ENCODE peak calls at places on chromosomes 11 and 22, in seven cellular contexts. H is astrocyte of the cerebellum; M is stimulated activated CD4-positive, alpha-beta T cell treated with anti-CD3 and anti-CD28 coated beads, Interleukin-15, amount 100 ng/mL, for 24 hours; Q is thoracic aorta; W is mucosa of descending colon; N is H7; F is NCI-H2107. X is an unnamed sample.

GRCh38 chr22:17919276-17920144 is 104.9 kb downstream of the MICAL3 start:
- DNase-seq in N (no peak), M (no peak), H (no peak), W (no peak), Q (no peak), F (no peak), X (no peak)

GRCh38 chr11:108959124-108959761 is 294.4 kb downstream of the DDX10 start:
- DNase-seq in N (no peak), F (no peak), Q (no peak), H (no peak), W (no peak), M (no peak), X (no peak)

GRCh38 chr11:102724904-102725515 is at the start of gene MMP8:
- DNase-seq in F (no peak), Q (no peak), H (peak), N (no peak), W (no peak), M (no peak), X (no peak)

GRCh38 chr22:45575607-45576272 is 73.1 kb downstream of the FBLN1 start:
- DNase-seq in H (no peak), F (no peak), M (no peak), Q (no peak), W (no peak), N (peak), X (no peak)

GRCh38 chr22:50198624-50199017 is 2.2 kb upstream of the SELENOO start:
- DNase-seq in F (no peak), N (no peak), Q (no peak), M (no peak), W (no peak), H (no peak), X (no peak)

GRCh38 chr22:42365337-42365865 is 66.8 kb downstream of the NFAM1 start:
- DNase-seq in M (no peak), Q (no peak), W (no peak), N (peak), H (peak), F (no peak), X (peak)

GRCh38 chr22:20244744-20245576 is 23.2 kb downstream of the RTN4R start:
- DNase-seq in N (peak), W (no peak), F (no peak), H (no peak), M (peak), Q (no peak), X (no peak)

GRCh38 chr11:63873381-63873780 is 34.5 kb downstream of the MARK2 start:
- DNase-seq in Q (no peak), H (no peak), M (no peak), N (no peak), W (no peak), F (no peak), X (no peak)

GRCh38 chr11:8926236-8926635 is 6.5 kb downstream of the C11orf16 start:
- DNase-seq in F (no peak), Q (no peak), H (no peak), W (no peak), M (no peak), N (no peak), X (no peak)

GRCh38 chr11:120013325-120014250 is 124.3 kb downstream of the TRIM29 start:
- DNase-seq in N (peak), W (peak), Q (no peak), M (peak), F (no peak), H (no peak), X (peak)

GRCh38 chr11:37788141-37788877 is 1190.3 kb upstream of the RAG2 start:
- DNase-seq in Q (no peak), H (peak), N (no peak), M (no peak), F (no peak), W (no peak), X (no peak)

GRCh38 chr22:44127353-44127752 is 53.4 kb upstream of the PARVG start:
- DNase-seq in M (no peak), N (no peak), Q (no peak), W (no peak), F (no peak), H (no peak), X (no peak)

GRCh38 chr22:45612451-45612901 is 59.2 kb upstream of the ATXN10 start:
- DNase-seq in H (peak), N (no peak), Q (peak), M (peak), W (no peak), F (peak), X (peak)

GRCh38 chr11:119747868-119748660 is 19.1 kb upstream of the NECTIN1 start:
- DNase-seq in H (no peak), F (no peak), Q (no peak), M (no peak), W (no peak), N (no peak), X (no peak)

GRCh38 chr11:63870351-63871197 is 31.7 kb downstream of the MARK2 start:
- DNase-seq in W (peak), Q (no peak), F (no peak), M (peak), H (no peak), N (no peak), X (no peak)

GRCh38 chr11:129249351-129249750 is 57.2 kb upstream of the ARHGAP32 start:
- DNase-seq in N (no peak), W (no peak), M (no peak), H (peak), F (no peak), Q (no peak), X (no peak)

GRCh38 chr11:134725939-134726639 is 314.0 kb upstream of the B3GAT1 start:
- DNase-seq in H (no peak), Q (no peak), F (no peak), M (no peak), N (peak), W (no peak), X (no peak)

GRCh38 chr22:32226236-32227119 is 21.6 kb upstream of the RFPL2 start:
- DNase-seq in H (no peak), M (no peak), N (no peak), Q (no peak), W (no peak), F (no peak), X (no peak)

GRCh38 chr11:78698612-78699011 is 123.9 kb upstream of the NARS2 start:
- DNase-seq in W (no peak), M (no peak), H (peak), Q (peak), N (no peak), F (no peak), X (no peak)

GRCh38 chr11:64603411-64604110 is 12.5 kb downstream of the SLC22A12 start:
- DNase-seq in H (no peak), Q (no peak), W (no peak), M (no peak), F (no peak), N (peak), X (no peak)

GRCh38 chr22:31637375-31637937 is 24.6 kb downstream of the PISD start:
- DNase-seq in N (peak), H (no peak), Q (no peak), F (no peak), W (peak), M (peak), X (no peak)

GRCh38 chr11:14954581-14954980 is 17.6 kb downstream of the CALCA start:
- DNase-seq in N (no peak), H (no peak), F (no peak), Q (no peak), M (no peak), W (no peak), X (no peak)

GRCh38 chr11:120134106-120134930 is 3.6 kb downstream of the TRIM29 start:
- DNase-seq in M (no peak), N (peak), W (peak), Q (no peak), F (no peak), H (no peak), X (no peak)

GRCh38 chr11:29009426-29009825 is 901.2 kb downstream of the METTL15 start:
- DNase-seq in W (no peak), H (peak), Q (no peak), F (no peak), M (no peak), N (no peak), X (no peak)

GRCh38 chr22:37063436-37064420 is 12.2 kb downstream of the KCTD17 start:
- DNase-seq in Q (no peak), H (no peak), M (no peak), F (peak), N (peak), W (no peak), X (peak)

GRCh38 chr11:30316237-30316636 is 6.7 kb upstream of the ARL14EP start:
- DNase-seq in M (no peak), H (no peak), N (no peak), W (no peak), Q (no peak), F (no peak), X (no peak)

GRCh38 chr11:115706735-115707134 is 202.5 kb upstream of the CADM1 start:
- DNase-seq in N (no peak), F (no peak), H (no peak), W (no peak), M (no peak), Q (no peak), X (no peak)

GRCh38 chr11:104771782-104772181 is 126.5 kb downstream of the CASP12 start:
- DNase-seq in M (no peak), F (no peak), H (no peak), Q (no peak), W (no peak), N (no peak), X (no peak)

GRCh38 chr11:2530131-2530854 is 85.5 kb downstream of the KCNQ1 start:
- DNase-seq in W (peak), F (no peak), M (no peak), H (no peak), N (no peak), Q (no peak), X (no peak)

GRCh38 chr11:133948711-133949110 is 8.1 kb downstream of the IGSF9B start:
- DNase-seq in F (no peak), N (peak), M (no peak), W (no peak), Q (no peak), H (no peak), X (no peak)

GRCh38 chr11:75245356-75246005 is 4.9 kb downstream of the TPBGL start:
- DNase-seq in Q (no peak), M (no peak), F (no peak), N (peak), W (no peak), H (no peak), X (no peak)

X was measured in NCI-H1436.